ENCODE peak calls at places on chromosomes 13 and 19, in five cellular contexts. A is WERI-Rb-1, K is heart left ventricle, S is neural progenitor cell, T is heart right ventricle. R is an unnamed sample.

GRCh38 chr13:29454931-29455481 is 140.5 kb downstream of the SLC7A1 start:
- DNase-seq in A (peak; percentile 8), K (no peak), S (peak; percentile 11), T (no peak), R (no peak)

GRCh38 chr13:39159393-39159792 is 121.1 kb downstream of the NHLRC3 start:
- DNase-seq in A (no peak), K (no peak), S (no peak), T (no peak), R (no peak)

GRCh38 chr13:93709511-93710244 is 483.1 kb downstream of the GPC6 start:
- DNase-seq in A (no peak), K (no peak), S (no peak), T (no peak), R (no peak)

GRCh38 chr19:39236527-39236926 is 8.3 kb downstream of the IFNL3 start:
- DNase-seq in A (no peak), K (no peak), S (no peak), T (no peak), R (no peak)

GRCh38 chr19:30272554-30272953 is 99.6 kb upstream of the ZNF536 start:
- DNase-seq in A (no peak), K (no peak), S (no peak), T (no peak), R (no peak)

GRCh38 chr13:40777166-40777956 is 6.4 kb upstream of the MRPS31 start:
- DNase-seq in A (peak; percentile 14), K (no peak), S (peak; percentile 66), T (peak; percentile 47), R (no peak)

GRCh38 chr19:18109731-18110671 is 12.4 kb downstream of the MAST3 start:
- DNase-seq in A (peak; percentile 63), K (peak; percentile 69), S (peak; percentile 76), T (no peak), R (no peak)

GRCh38 chr19:38868551-38868950 is 9.5 kb downstream of the RINL start:
- DNase-seq in A (no peak), K (no peak), S (no peak), T (no peak), R (no peak)

GRCh38 chr19:16527971-16528521 is 14.2 kb downstream of the CHERP start:
- DNase-seq in A (peak; percentile 55), K (no peak), S (peak; percentile 36), T (no peak), R (no peak)

GRCh38 chr19:39974377-39975155 is 3.6 kb downstream of the PSMC4 start:
- DNase-seq in A (no peak), K (no peak), S (no peak), T (no peak), R (no peak)

GRCh38 chr19:9711815-9712214 is 36.9 kb upstream of the ZNF562 start:
- DNase-seq in A (no peak), K (no peak), S (no peak), T (no peak), R (no peak)

GRCh38 chr19:47296036-47296435 is 13.6 kb upstream of the C5AR1 start:
- DNase-seq in A (peak; percentile 89), K (peak; percentile 67), S (peak; percentile 95), T (peak; percentile 83), R (no peak)

GRCh38 chr13:20128459-20128927 is 32.4 kb downstream of the GJA3 start:
- DNase-seq in A (peak; percentile 38), K (no peak), S (peak; percentile 51), T (no peak), R (no peak)

GRCh38 chr13:49086711-49087110 is 111.0 kb downstream of the FNDC3A start:
- DNase-seq in A (no peak), K (no peak), S (no peak), T (no peak), R (no peak)

GRCh38 chr19:30225615-30226463 is 146.3 kb upstream of the ZNF536 start:
- DNase-seq in A (no peak), K (no peak), S (peak; percentile 60), T (no peak), R (no peak)

GRCh38 chr19:55658846-55659459 is 4.1 kb downstream of the U2AF2 start:
- DNase-seq in A (no peak), K (no peak), S (no peak), T (no peak), R (no peak)

GRCh38 chr19:42153606-42154405 is 21.6 kb upstream of the POU2F2 start:
- DNase-seq in A (no peak), K (peak; percentile 10), S (no peak), T (no peak), R (no peak)

GRCh38 chr13:50891206-50891605 is 18.4 kb upstream of the RNASEH2B start:
- DNase-seq in A (no peak), K (no peak), S (no peak), T (no peak), R (no peak)

GRCh38 chr19:12899891-12900518 is 9.0 kb downstream of the GCDH start:
- DNase-seq in A (no peak), K (no peak), S (no peak), T (no peak), R (peak; percentile 61)

GRCh38 chr19:48633148-48634035 is 3.8 kb downstream of the DBP start:
- DNase-seq in A (peak; percentile 87), K (no peak), S (no peak), T (no peak), R (no peak)

GRCh38 chr13:111421216-111421615 is 100.8 kb downstream of the TEX29 start:
- DNase-seq in A (no peak), K (no peak), S (no peak), T (no peak), R (no peak)

GRCh38 chr13:33145667-33146066 is 129.4 kb downstream of the KL start:
- DNase-seq in A (no peak), K (peak; percentile 53), S (no peak), T (no peak), R (no peak)

GRCh38 chr19:55454787-55455243 is 6.6 kb downstream of the ISOC2 start:
- DNase-seq in A (peak; percentile 89), K (no peak), S (peak; percentile 71), T (no peak), R (no peak)

GRCh38 chr13:97076898-97077297 is 82.6 kb upstream of the OXGR1 start:
- DNase-seq in A (no peak), K (no peak), S (peak; percentile 23), T (no peak), R (no peak)

GRCh38 chr19:17390665-17391370 is 3.2 kb downstream of the CCDC194 start:
- DNase-seq in A (peak; percentile 96), K (peak; percentile 95), S (peak; percentile 99), T (peak; percentile 93), R (no peak)

GRCh38 chr13:27667946-27668345 is 46.3 kb downstream of the POLR1D start:
- DNase-seq in A (no peak), K (peak; percentile 36), S (no peak), T (peak; percentile 32), R (no peak)

GRCh38 chr19:11405846-11406643 is 13.1 kb downstream of the RGL3 start:
- DNase-seq in A (no peak), K (peak; percentile 28), S (peak; percentile 46), T (no peak), R (no peak)

GRCh38 chr19:45346449-45346848 is 5.9 kb downstream of the KLC3 start:
- DNase-seq in A (peak; percentile 57), K (no peak), S (peak; percentile 32), T (no peak), R (no peak)

GRCh38 chr19:47779524-47780214 is 1.2 kb downstream of the SELENOW start:
- DNase-seq in A (no peak), K (peak; percentile 93), S (no peak), T (peak; percentile 87), R (no peak)

GRCh38 chr19:36340786-36341386 is 38.1 kb downstream of the ZFP14 start:
- DNase-seq in A (no peak), K (no peak), S (no peak), T (no peak), R (no peak)

GRCh38 chr13:27171244-27171829 is at the start of gene USP12:
- DNase-seq in A (peak; percentile 74), K (peak; percentile 35), S (no peak), T (peak; percentile 24), R (no peak)

GRCh38 chr13:97194473-97194872 is 27.7 kb upstream of the MBNL2 start:
- DNase-seq in A (no peak), K (no peak), S (no peak), T (no peak), R (no peak)

GRCh38 chr19:17739121-17739875 is 12.0 kb upstream of the FCHO1 start:
- DNase-seq in A (peak; percentile 92), K (peak; percentile 38), S (no peak), T (peak; percentile 28), R (peak; percentile 40)

DNA sequence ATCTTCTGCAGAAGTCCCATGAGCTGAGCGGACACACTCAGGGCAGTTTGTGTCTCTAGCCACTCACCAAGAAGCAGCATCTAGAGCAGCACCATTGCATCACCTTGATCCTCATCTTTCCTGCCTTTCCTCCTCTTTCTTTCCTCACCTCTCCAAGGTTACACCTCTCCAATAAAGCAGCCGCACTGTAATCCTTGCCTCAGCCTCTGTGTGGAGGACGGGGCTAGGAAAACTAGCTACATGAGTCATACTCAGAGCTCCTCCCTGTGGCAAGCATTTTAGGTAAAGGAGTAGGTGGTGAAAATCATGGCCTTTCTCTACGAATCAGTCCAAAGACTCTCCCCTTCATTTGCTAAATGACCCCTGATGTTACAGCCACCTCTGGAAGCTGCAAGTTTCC is 108.8 kb downstream of the DNAJC15 start:
- DNase-seq in A (peak; percentile 32), K (no peak), S (peak; percentile 74), T (peak; percentile 21), R (no peak)
- TF ChIP-seq CTCF in A (peak; percentile 26), K (peak; percentile 45), S (peak; percentile 63), T (peak; percentile 17), R (peak; percentile 67)

GRCh38 chr19:588758-589692 is 656 bp upstream of the HCN2 start:
- DNase-seq in A (peak; percentile 75), K (no peak), S (peak; percentile 54), T (no peak), R (no peak)
- TF ChIP-seq CTCF in A (peak; percentile 50), K (no peak), S (no peak), T (no peak), R (peak; percentile 22)

GRCh38 chr19:2231621-2232221 is 4.4 kb downstream of the PLEKHJ1 start:
- DNase-seq in A (peak; percentile 62), K (no peak), S (no peak), T (no peak), R (no peak)
- TF ChIP-seq CTCF in A (peak; percentile 39), K (no peak), S (peak; percentile 11), T (no peak), R (no peak)

DNA sequence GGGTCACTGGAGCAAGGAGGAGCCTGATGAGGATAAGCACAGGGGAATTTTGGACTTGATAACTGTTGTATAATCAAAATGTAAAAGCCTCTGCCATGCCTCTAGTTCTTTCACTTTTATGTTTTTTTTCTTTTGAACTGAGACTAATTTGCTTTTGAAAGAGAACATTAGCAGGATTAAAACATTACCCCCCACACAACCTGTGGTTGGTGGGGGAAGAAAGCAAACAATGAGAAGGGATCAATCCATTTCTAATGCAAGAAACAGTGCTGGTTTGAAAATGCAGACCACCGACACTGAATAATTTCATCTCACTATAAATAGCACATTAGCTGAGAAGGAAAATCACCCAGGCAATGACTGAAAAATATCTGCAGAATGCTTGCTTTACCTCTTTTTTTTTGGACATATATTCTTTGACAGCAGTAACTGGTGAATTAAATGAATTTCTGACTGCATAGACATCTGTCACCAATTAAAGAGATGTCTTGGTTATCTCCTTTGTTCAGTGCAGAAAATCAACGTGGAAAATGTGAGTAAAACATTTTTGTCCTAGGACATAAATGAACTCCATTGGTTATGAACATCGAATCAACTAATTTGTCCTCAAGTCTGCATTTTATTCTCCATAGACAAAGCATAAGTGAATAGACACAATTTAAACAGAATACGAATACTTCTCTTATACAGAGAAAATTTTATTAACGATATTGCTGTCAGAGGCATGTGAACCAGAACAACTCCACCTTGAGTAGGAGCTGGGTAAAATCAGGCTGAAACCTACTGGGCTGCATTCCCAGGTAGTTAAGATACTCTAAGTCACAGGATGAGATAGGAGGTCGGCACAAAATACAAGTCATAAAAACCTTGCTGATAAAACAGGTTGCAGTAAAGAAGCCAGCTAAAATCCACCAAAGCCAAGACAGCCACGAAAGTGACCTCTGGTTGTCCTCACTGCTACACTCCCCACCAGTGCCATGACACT is 48.8 kb upstream of the TRPC4 start:
- DNase-seq in A (no peak), K (no peak), S (peak; percentile 3), T (no peak), R (no peak)
- TF ChIP-seq CTCF in A (no peak), K (no peak), S (no peak), T (no peak), R (no peak)